ENCODE peak calls at places on chromosomes 1 and 21, in seven cellular contexts. One of them, this sample, is unnamed.

GRCh38 chr1:1777950-1778826 is at the start of gene NADK:
- DNase-seq in AG20443: peak; percentile 97
- DNase-seq in stimulated activated CD8-positive, alpha-beta memory T cell treated with anti-CD3 and anti-CD28 coated beads, Interleukin-15, amount 100 ng/mL, for 24 hours: peak; percentile 68
- DNase-seq in CD4-positive, alpha-beta T cell: peak; percentile 65
- DNase-seq in anterior cingulate cortex: peak; percentile 46
- DNase-seq in EL: peak; percentile 70
- DNase-seq in progenitor cell of endocrine pancreas: peak; percentile 76
- DNase-seq in this sample: peak; percentile 61

GRCh38 chr1:17286646-17287045 is 21.4 kb upstream of the PADI4 start:
- DNase-seq in AG20443: no peak
- DNase-seq in stimulated activated CD8-positive, alpha-beta memory T cell treated with anti-CD3 and anti-CD28 coated beads, Interleukin-15, amount 100 ng/mL, for 24 hours: no peak
- DNase-seq in CD4-positive, alpha-beta T cell: no peak
- DNase-seq in anterior cingulate cortex: no peak
- DNase-seq in EL: no peak
- DNase-seq in progenitor cell of endocrine pancreas: no peak
- DNase-seq in this sample: no peak

GRCh38 chr1:151243683-151244216 is 10.8 kb upstream of the PSMD4 start:
- DNase-seq in AG20443: no peak
- DNase-seq in stimulated activated CD8-positive, alpha-beta memory T cell treated with anti-CD3 and anti-CD28 coated beads, Interleukin-15, amount 100 ng/mL, for 24 hours: no peak
- DNase-seq in CD4-positive, alpha-beta T cell: no peak
- DNase-seq in anterior cingulate cortex: no peak
- DNase-seq in EL: no peak
- DNase-seq in progenitor cell of endocrine pancreas: no peak
- DNase-seq in this sample: no peak

GRCh38 chr1:158520955-158521665 is 33.1 kb downstream of the OR6Y1 start:
- DNase-seq in AG20443: no peak
- DNase-seq in stimulated activated CD8-positive, alpha-beta memory T cell treated with anti-CD3 and anti-CD28 coated beads, Interleukin-15, amount 100 ng/mL, for 24 hours: no peak
- DNase-seq in CD4-positive, alpha-beta T cell: no peak
- DNase-seq in anterior cingulate cortex: no peak
- DNase-seq in EL: no peak
- DNase-seq in progenitor cell of endocrine pancreas: no peak
- DNase-seq in this sample: no peak

GRCh38 chr1:53308512-53308911 is 19.4 kb downstream of the LRP8 start:
- DNase-seq in AG20443: no peak
- DNase-seq in stimulated activated CD8-positive, alpha-beta memory T cell treated with anti-CD3 and anti-CD28 coated beads, Interleukin-15, amount 100 ng/mL, for 24 hours: no peak
- DNase-seq in CD4-positive, alpha-beta T cell: no peak
- DNase-seq in anterior cingulate cortex: no peak
- DNase-seq in EL: no peak
- DNase-seq in progenitor cell of endocrine pancreas: no peak
- DNase-seq in this sample: no peak

GRCh38 chr21:37196847-37197246 is 70.3 kb downstream of the VPS26C start:
- DNase-seq in AG20443: no peak
- DNase-seq in stimulated activated CD8-positive, alpha-beta memory T cell treated with anti-CD3 and anti-CD28 coated beads, Interleukin-15, amount 100 ng/mL, for 24 hours: no peak
- DNase-seq in CD4-positive, alpha-beta T cell: no peak
- DNase-seq in anterior cingulate cortex: no peak
- DNase-seq in EL: no peak
- DNase-seq in progenitor cell of endocrine pancreas: no peak
- DNase-seq in this sample: no peak

GRCh38 chr1:218694635-218695034 is 349.5 kb downstream of the TGFB2 start:
- DNase-seq in AG20443: no peak
- DNase-seq in stimulated activated CD8-positive, alpha-beta memory T cell treated with anti-CD3 and anti-CD28 coated beads, Interleukin-15, amount 100 ng/mL, for 24 hours: no peak
- DNase-seq in CD4-positive, alpha-beta T cell: no peak
- DNase-seq in anterior cingulate cortex: no peak
- DNase-seq in EL: no peak
- DNase-seq in progenitor cell of endocrine pancreas: no peak
- DNase-seq in this sample: no peak

GRCh38 chr1:45348020-45348419 is 7.8 kb upstream of the MUTYH start:
- DNase-seq in AG20443: peak; percentile 43
- DNase-seq in stimulated activated CD8-positive, alpha-beta memory T cell treated with anti-CD3 and anti-CD28 coated beads, Interleukin-15, amount 100 ng/mL, for 24 hours: no peak
- DNase-seq in CD4-positive, alpha-beta T cell: no peak
- DNase-seq in anterior cingulate cortex: no peak
- DNase-seq in EL: peak; percentile 49
- DNase-seq in progenitor cell of endocrine pancreas: no peak
- DNase-seq in this sample: no peak

GRCh38 chr1:225845097-225845496 is 35.2 kb downstream of the EPHX1 start:
- DNase-seq in AG20443: no peak
- DNase-seq in stimulated activated CD8-positive, alpha-beta memory T cell treated with anti-CD3 and anti-CD28 coated beads, Interleukin-15, amount 100 ng/mL, for 24 hours: no peak
- DNase-seq in CD4-positive, alpha-beta T cell: no peak
- DNase-seq in anterior cingulate cortex: no peak
- DNase-seq in EL: no peak
- DNase-seq in progenitor cell of endocrine pancreas: no peak
- DNase-seq in this sample: no peak

GRCh38 chr1:12491691-12492090 is 126.3 kb downstream of the DHRS3 start:
- DNase-seq in AG20443: no peak
- DNase-seq in stimulated activated CD8-positive, alpha-beta memory T cell treated with anti-CD3 and anti-CD28 coated beads, Interleukin-15, amount 100 ng/mL, for 24 hours: no peak
- DNase-seq in CD4-positive, alpha-beta T cell: no peak
- DNase-seq in anterior cingulate cortex: no peak
- DNase-seq in EL: no peak
- DNase-seq in progenitor cell of endocrine pancreas: no peak
- DNase-seq in this sample: no peak

GRCh38 chr1:20075345-20075744 is 5.4 kb downstream of the PLA2G5 start:
- DNase-seq in AG20443: no peak
- DNase-seq in stimulated activated CD8-positive, alpha-beta memory T cell treated with anti-CD3 and anti-CD28 coated beads, Interleukin-15, amount 100 ng/mL, for 24 hours: no peak
- DNase-seq in CD4-positive, alpha-beta T cell: no peak
- DNase-seq in anterior cingulate cortex: no peak
- DNase-seq in EL: no peak
- DNase-seq in progenitor cell of endocrine pancreas: no peak
- DNase-seq in this sample: no peak

GRCh38 chr21:38171723-38172344 is 85.0 kb upstream of the KCNJ15 start:
- DNase-seq in AG20443: peak; percentile 50
- DNase-seq in stimulated activated CD8-positive, alpha-beta memory T cell treated with anti-CD3 and anti-CD28 coated beads, Interleukin-15, amount 100 ng/mL, for 24 hours: no peak
- DNase-seq in CD4-positive, alpha-beta T cell: no peak
- DNase-seq in anterior cingulate cortex: no peak
- DNase-seq in EL: peak; percentile 90
- DNase-seq in progenitor cell of endocrine pancreas: peak; percentile 17
- DNase-seq in this sample: peak; percentile 76

GRCh38 chr1:228372183-228373003 is 34.2 kb downstream of the TRIM11 start:
- DNase-seq in AG20443: no peak
- DNase-seq in stimulated activated CD8-positive, alpha-beta memory T cell treated with anti-CD3 and anti-CD28 coated beads, Interleukin-15, amount 100 ng/mL, for 24 hours: no peak
- DNase-seq in CD4-positive, alpha-beta T cell: no peak
- DNase-seq in anterior cingulate cortex: no peak
- DNase-seq in EL: no peak
- DNase-seq in progenitor cell of endocrine pancreas: no peak
- DNase-seq in this sample: no peak

GRCh38 chr1:43987159-43988022 is 4.0 kb upstream of the CCDC24 start:
- DNase-seq in AG20443: no peak
- DNase-seq in stimulated activated CD8-positive, alpha-beta memory T cell treated with anti-CD3 and anti-CD28 coated beads, Interleukin-15, amount 100 ng/mL, for 24 hours: no peak
- DNase-seq in CD4-positive, alpha-beta T cell: no peak
- DNase-seq in anterior cingulate cortex: no peak
- DNase-seq in EL: peak; percentile 17
- DNase-seq in progenitor cell of endocrine pancreas: no peak
- DNase-seq in this sample: no peak

This sample was measured in lung microvascular endothelial cell.